ENCODE peak calls at places on chromosomes 2 and 18, in ten cellular contexts. T, O, S, E, Z, Q, H, A, M and N are unnamed samples.

GRCh38 chr2:85152895-85153294 is 19.7 kb downstream of the TCF7L1 start:
- DNase-seq in Z (no peak), S (no peak), A (no peak), H (no peak), T (no peak), O (no peak), Q (no peak), E (no peak), M (no peak), N (no peak)

GRCh38 chr2:20214566-20215182 is 10.3 kb downstream of the SDC1 start:
- DNase-seq in M (no peak), T (no peak), H (no peak), A (no peak), S (no peak), Q (no peak), E (no peak), O (no peak), Z (no peak), N (no peak)

GRCh38 chr18:68150976-68151375 is 563.9 kb downstream of the TMX3 start:
- DNase-seq in O (no peak), S (no peak), A (no peak), E (no peak), T (no peak), Z (no peak), Q (no peak), M (no peak), H (no peak), N (no peak)

GRCh38 chr2:239853121-239853520 is 172.0 kb downstream of the NDUFA10 start:
- DNase-seq in A (no peak), O (no peak), S (no peak), T (no peak), H (no peak), M (no peak), Z (no peak), Q (no peak), E (no peak), N (no peak)

GRCh38 chr2:60569680-60570111 is 16.2 kb upstream of the BCL11A start:
- DNase-seq in S (no peak), Q (no peak), O (no peak), M (no peak), Z (no peak), T (no peak), H (no peak), E (no peak), A (no peak), N (no peak)

GRCh38 chr2:173075781-173076556 is at the start of gene MAP3K20:
- DNase-seq in H (peak), E (peak), O (peak), T (peak), Q (peak), A (peak), S (peak), M (peak), Z (peak), N (peak)

GRCh38 chr2:140539506-140539905 is 1591.3 kb downstream of the LRP1B start:
- DNase-seq in A (no peak), E (no peak), H (no peak), Z (no peak), O (no peak), S (no peak), T (no peak), M (no peak), Q (no peak), N (no peak)

GRCh38 chr2:109226128-109226527 is 97.1 kb downstream of the SH3RF3 start:
- DNase-seq in Z (no peak), T (no peak), S (no peak), O (no peak), A (no peak), E (no peak), H (no peak), M (no peak), Q (no peak), N (peak)

GRCh38 chr2:241598487-241598886 is 38.5 kb downstream of the THAP4 start:
- DNase-seq in A (no peak), O (peak), T (no peak), S (no peak), E (no peak), Z (no peak), H (peak), M (no peak), Q (no peak), N (no peak)

GRCh38 chr2:206800501-206801416 is 35.4 kb downstream of the FASTKD2 start:
- DNase-seq in M (peak), S (peak), E (no peak), O (peak), A (peak), T (peak), Z (peak), H (peak), Q (peak), N (peak)

GRCh38 chr2:195559431-195559914 is 97.6 kb upstream of the SLC39A10 start:
- DNase-seq in E (no peak), A (peak), T (peak), O (peak), H (no peak), Z (no peak), S (peak), M (no peak), Q (no peak), N (peak)

GRCh38 chr2:80473806-80474205 is 169.3 kb upstream of the LRRTM1 start:
- DNase-seq in T (no peak), M (no peak), O (no peak), E (no peak), A (peak), Z (no peak), Q (no peak), S (no peak), H (no peak), N (no peak)

GRCh38 chr2:161237397-161238263 is 70.6 kb upstream of the PSMD14 start:
- DNase-seq in E (peak), Q (peak), A (peak), O (peak), M (peak), H (peak), Z (peak), S (peak), T (peak), N (peak)

GRCh38 chr2:393711-394696 is 106.1 kb upstream of the ALKAL2 start:
- DNase-seq in Z (no peak), M (peak), T (peak), H (peak), A (peak), S (peak), Q (no peak), O (peak), E (peak), N (peak)

GRCh38 chr18:78768221-78768620 is 211.4 kb upstream of the SALL3 start:
- DNase-seq in Z (no peak), E (no peak), M (no peak), H (no peak), O (no peak), Q (no peak), A (no peak), S (no peak), T (no peak), N (no peak)